ENCODE peak calls at places on chromosomes 7 and 10, in five cellular contexts. E, K, V, Z and Q are unnamed samples.
A peak's percentile ranks its signal among the peaks of the same experiment; 100 is the strongest.

GRCh38 chr10:397321-398068 is 262.2 kb downstream of the ZMYND11 start:
- DNase-seq in E (no peak), K (no peak), V (no peak), Z (no peak), Q (peak; percentile 60)

GRCh38 chr7:20331231-20331880 is 656 bp downstream of the ITGB8 start:
- DNase-seq in E (no peak), K (peak; percentile 27), V (peak; percentile 82), Z (peak; percentile 48), Q (peak; percentile 84)

GRCh38 chr10:91422915-91423314 is 12.8 kb downstream of the HECTD2 start:
- DNase-seq in E (no peak), K (no peak), V (no peak), Z (no peak), Q (no peak)

GRCh38 chr10:61758440-61758839 is 95.7 kb downstream of the CABCOCO1 start:
- DNase-seq in E (no peak), K (no peak), V (no peak), Z (peak; percentile 65), Q (no peak)

GRCh38 chr7:141663081-141663510 is 38.9 kb downstream of the DENND11 start:
- DNase-seq in E (no peak), K (peak; percentile 44), V (no peak), Z (no peak), Q (no peak)

GRCh38 chr7:22728416-22729029 is 1.5 kb downstream of the IL6 start:
- DNase-seq in E (no peak), K (no peak), V (no peak), Z (peak; percentile 64), Q (no peak)

GRCh38 chr10:44628921-44629320 is 244.0 kb upstream of the CXCL12 start:
- DNase-seq in E (no peak), K (no peak), V (no peak), Z (peak; percentile 82), Q (no peak)

GRCh38 chr7:142542938-142543337 is 206.3 kb upstream of the PRSS1 start:
- DNase-seq in E (no peak), K (no peak), V (no peak), Z (peak; percentile 80), Q (no peak)

GRCh38 chr7:106493041-106493731 is 167.8 kb downstream of the CCDC71L start:
- DNase-seq in E (no peak), K (peak; percentile 77), V (no peak), Z (no peak), Q (no peak)